ENCODE peak calls at places on chromosomes 3 and 15, in nine cellular contexts. One of them, this sample, is unnamed.

GRCh38 chr15:98758224-98758623 is 109.9 kb downstream of the IGF1R start:
- DNase-seq in fibroblast of pulmonary artery: no peak
- DNase-seq in dorsolateral prefrontal cortex: no peak
- DNase-seq in IMR-90: no peak
- DNase-seq in lower leg skin: no peak
- DNase-seq in foreskin fibroblast: no peak
- DNase-seq in colonic mucosa: no peak
- DNase-seq in GM12865: no peak
- DNase-seq in tibial artery: no peak
- DNase-seq in this sample: no peak

GRCh38 chr3:43378066-43378935 is 92.0 kb downstream of the SNRK start:
- DNase-seq in fibroblast of pulmonary artery: peak; percentile 44
- DNase-seq in dorsolateral prefrontal cortex: no peak
- DNase-seq in IMR-90: peak; percentile 38
- DNase-seq in lower leg skin: no peak
- DNase-seq in foreskin fibroblast: peak; percentile 45
- DNase-seq in colonic mucosa: peak; percentile 50
- DNase-seq in GM12865: peak; percentile 71
- DNase-seq in tibial artery: no peak
- DNase-seq in this sample: no peak

GRCh38 chr15:29070471-29071192 is 184.9 kb downstream of the APBA2 start:
- DNase-seq in fibroblast of pulmonary artery: no peak
- DNase-seq in dorsolateral prefrontal cortex: no peak
- DNase-seq in IMR-90: no peak
- DNase-seq in lower leg skin: peak; percentile 45
- DNase-seq in foreskin fibroblast: no peak
- DNase-seq in colonic mucosa: no peak
- DNase-seq in GM12865: no peak
- DNase-seq in tibial artery: no peak
- DNase-seq in this sample: no peak

GRCh38 chr15:35118987-35119386 is 33.9 kb upstream of the NANOGP8 start:
- DNase-seq in fibroblast of pulmonary artery: no peak
- DNase-seq in dorsolateral prefrontal cortex: no peak
- DNase-seq in IMR-90: no peak
- DNase-seq in lower leg skin: no peak
- DNase-seq in foreskin fibroblast: no peak
- DNase-seq in colonic mucosa: no peak
- DNase-seq in GM12865: no peak
- DNase-seq in tibial artery: no peak
- DNase-seq in this sample: no peak

GRCh38 chr15:52464478-52464877 is 64.2 kb downstream of the MYO5A start:
- DNase-seq in fibroblast of pulmonary artery: no peak
- DNase-seq in dorsolateral prefrontal cortex: no peak
- DNase-seq in IMR-90: no peak
- DNase-seq in lower leg skin: no peak
- DNase-seq in foreskin fibroblast: peak; percentile 52
- DNase-seq in colonic mucosa: no peak
- DNase-seq in GM12865: peak; percentile 91
- DNase-seq in tibial artery: no peak
- DNase-seq in this sample: no peak

GRCh38 chr3:172177803-172178316 is 138.5 kb downstream of the FNDC3B start:
- DNase-seq in fibroblast of pulmonary artery: no peak
- DNase-seq in dorsolateral prefrontal cortex: no peak
- DNase-seq in IMR-90: no peak
- DNase-seq in lower leg skin: no peak
- DNase-seq in foreskin fibroblast: no peak
- DNase-seq in colonic mucosa: no peak
- DNase-seq in GM12865: no peak
- DNase-seq in tibial artery: no peak
- DNase-seq in this sample: no peak

GRCh38 chr3:128650096-128651050 is at the start of gene RPN1:
- DNase-seq in fibroblast of pulmonary artery: peak; percentile 97
- DNase-seq in dorsolateral prefrontal cortex: peak; percentile 95
- DNase-seq in IMR-90: peak; percentile 94
- DNase-seq in lower leg skin: peak; percentile 99
- DNase-seq in foreskin fibroblast: peak; percentile 98
- DNase-seq in colonic mucosa: peak; percentile 95
- DNase-seq in GM12865: peak; percentile 98
- DNase-seq in tibial artery: peak; percentile 98
- DNase-seq in this sample: peak; percentile 75

GRCh38 chr3:29649815-29650547 is 369.1 kb downstream of the RBMS3 start:
- DNase-seq in fibroblast of pulmonary artery: peak; percentile 40
- DNase-seq in dorsolateral prefrontal cortex: no peak
- DNase-seq in IMR-90: peak; percentile 75
- DNase-seq in lower leg skin: no peak
- DNase-seq in foreskin fibroblast: peak; percentile 35
- DNase-seq in colonic mucosa: no peak
- DNase-seq in GM12865: peak; percentile 67
- DNase-seq in tibial artery: no peak
- DNase-seq in this sample: no peak

GRCh38 chr3:52190294-52190841 is 7.6 kb upstream of the ALAS1 start:
- DNase-seq in fibroblast of pulmonary artery: peak; percentile 58
- DNase-seq in dorsolateral prefrontal cortex: no peak
- DNase-seq in IMR-90: peak; percentile 49
- DNase-seq in lower leg skin: no peak
- DNase-seq in foreskin fibroblast: peak; percentile 68
- DNase-seq in colonic mucosa: peak; percentile 40
- DNase-seq in GM12865: no peak
- DNase-seq in tibial artery: peak; percentile 76
- DNase-seq in this sample: no peak

GRCh38 chr3:177589921-177590336 is 392.6 kb upstream of the TBL1XR1 start:
- DNase-seq in fibroblast of pulmonary artery: peak; percentile 95
- DNase-seq in dorsolateral prefrontal cortex: no peak
- DNase-seq in IMR-90: peak; percentile 93
- DNase-seq in lower leg skin: no peak
- DNase-seq in foreskin fibroblast: peak; percentile 96
- DNase-seq in colonic mucosa: no peak
- DNase-seq in GM12865: peak; percentile 64
- DNase-seq in tibial artery: no peak
- DNase-seq in this sample: peak; percentile 70

DNA sequence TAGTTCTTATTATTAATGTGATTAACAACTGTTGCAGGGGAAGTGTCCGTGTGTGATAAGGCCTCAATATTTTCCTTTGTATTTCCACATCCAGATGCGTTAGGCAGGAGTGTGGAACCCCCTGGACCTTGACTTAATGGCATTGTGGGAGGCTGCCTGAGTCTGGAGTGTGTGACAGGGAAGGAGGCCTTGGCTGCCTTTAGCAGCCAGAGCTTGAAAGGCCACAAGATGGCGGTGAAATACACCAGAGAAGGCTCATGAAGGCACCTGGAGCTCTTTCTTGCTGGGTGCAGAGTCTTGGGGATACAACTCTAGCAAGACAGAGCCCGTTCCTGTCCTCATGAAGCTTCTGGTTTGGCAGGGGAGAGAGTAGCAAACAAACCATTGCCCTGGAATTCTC is 36.9 kb downstream of the POLR2M start:
- DNase-seq in fibroblast of pulmonary artery: no peak
- DNase-seq in dorsolateral prefrontal cortex: no peak
- DNase-seq in IMR-90: no peak
- DNase-seq in lower leg skin: no peak
- DNase-seq in foreskin fibroblast: peak; percentile 25
- DNase-seq in colonic mucosa: no peak
- DNase-seq in GM12865: peak; percentile 20
- DNase-seq in tibial artery: no peak
- DNase-seq in this sample: no peak
- TF ChIP-seq CTCF in fibroblast of pulmonary artery: peak; percentile 20
- TF ChIP-seq CTCF in dorsolateral prefrontal cortex: no peak
- TF ChIP-seq CTCF in IMR-90: no peak
- TF ChIP-seq CTCF in lower leg skin: no peak
- TF ChIP-seq CTCF in foreskin fibroblast: peak; percentile 12
- TF ChIP-seq CTCF in colonic mucosa: no peak
- TF ChIP-seq CTCF in GM12865: no peak
- TF ChIP-seq CTCF in tibial artery: no peak
- TF ChIP-seq CTCF in this sample: peak; percentile 3

GRCh38 chr15:67136802-67137201 is 71.4 kb downstream of the SMAD3 start:
- DNase-seq in fibroblast of pulmonary artery: no peak
- DNase-seq in dorsolateral prefrontal cortex: no peak
- DNase-seq in IMR-90: no peak
- DNase-seq in lower leg skin: peak; percentile 49
- DNase-seq in foreskin fibroblast: no peak
- DNase-seq in colonic mucosa: no peak
- DNase-seq in GM12865: no peak
- DNase-seq in tibial artery: peak; percentile 55
- DNase-seq in this sample: no peak

GRCh38 chr15:67140078-67140833 is 74.9 kb downstream of the SMAD3 start:
- DNase-seq in fibroblast of pulmonary artery: no peak
- DNase-seq in dorsolateral prefrontal cortex: no peak
- DNase-seq in IMR-90: no peak
- DNase-seq in lower leg skin: no peak
- DNase-seq in foreskin fibroblast: no peak
- DNase-seq in colonic mucosa: no peak
- DNase-seq in GM12865: peak; percentile 88
- DNase-seq in tibial artery: peak; percentile 35
- DNase-seq in this sample: no peak

GRCh38 chr15:67137319-67137718 is 71.9 kb downstream of the SMAD3 start:
- DNase-seq in fibroblast of pulmonary artery: no peak
- DNase-seq in dorsolateral prefrontal cortex: no peak
- DNase-seq in IMR-90: no peak
- DNase-seq in lower leg skin: no peak
- DNase-seq in foreskin fibroblast: no peak
- DNase-seq in colonic mucosa: no peak
- DNase-seq in GM12865: peak; percentile 51
- DNase-seq in tibial artery: no peak
- DNase-seq in this sample: no peak

GRCh38 chr15:67138946-67139855 is 73.8 kb downstream of the SMAD3 start:
- DNase-seq in fibroblast of pulmonary artery: no peak
- DNase-seq in dorsolateral prefrontal cortex: no peak
- DNase-seq in IMR-90: peak; percentile 52
- DNase-seq in lower leg skin: no peak
- DNase-seq in foreskin fibroblast: no peak
- DNase-seq in colonic mucosa: no peak
- DNase-seq in GM12865: no peak
- DNase-seq in tibial artery: peak; percentile 32
- DNase-seq in this sample: no peak

DNA sequence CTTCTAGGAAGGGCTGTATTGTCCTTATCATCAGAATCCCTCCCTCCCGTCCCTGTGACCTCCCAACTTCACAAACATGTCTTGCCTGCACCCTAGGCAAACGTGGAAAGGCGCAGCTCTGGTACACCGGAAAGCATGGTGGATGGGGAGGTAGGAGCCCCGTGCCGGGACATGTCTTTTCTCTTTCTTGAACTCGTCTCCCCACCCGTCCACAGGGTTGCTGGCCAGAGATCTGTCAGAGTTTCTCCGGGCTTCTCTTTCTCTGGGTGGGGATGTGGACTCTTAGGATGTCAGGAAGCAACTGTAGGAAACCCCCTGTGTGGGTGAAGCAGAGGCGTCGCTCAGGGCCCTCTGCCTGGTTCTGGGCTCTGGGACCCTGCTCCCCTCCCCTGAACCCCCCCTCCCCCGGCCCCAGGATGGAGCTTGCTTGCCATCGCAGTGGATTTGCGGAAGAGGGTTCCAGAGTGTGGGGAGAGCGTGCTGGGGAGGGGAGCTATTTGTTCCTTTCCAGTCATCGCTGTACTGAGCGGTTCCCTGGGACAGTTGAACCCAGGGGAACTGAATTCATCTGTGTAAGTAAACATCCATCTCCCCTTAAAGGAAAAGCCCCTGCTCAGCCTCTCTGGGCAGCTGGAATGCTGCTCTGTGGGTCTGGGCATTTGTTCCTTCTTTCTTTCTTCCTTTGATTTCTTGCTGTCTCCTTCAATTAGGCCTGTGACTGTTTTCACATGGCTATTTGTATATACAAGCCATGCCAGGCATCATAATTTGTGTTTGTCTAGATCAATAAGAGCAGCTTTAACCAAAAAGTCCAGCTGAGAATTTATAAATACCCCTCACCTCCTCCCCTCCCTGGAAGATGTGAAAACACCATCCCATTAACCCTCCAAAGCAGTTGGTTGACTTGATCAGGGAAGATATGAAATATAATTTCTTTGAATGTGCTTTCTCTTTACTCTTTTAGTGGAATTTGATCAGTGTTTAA is 72.8 kb downstream of the SMAD3 start:
- DNase-seq in fibroblast of pulmonary artery: no peak
- DNase-seq in dorsolateral prefrontal cortex: no peak
- DNase-seq in IMR-90: peak; percentile 49
- DNase-seq in lower leg skin: no peak
- DNase-seq in foreskin fibroblast: no peak
- DNase-seq in colonic mucosa: no peak
- DNase-seq in GM12865: no peak
- DNase-seq in tibial artery: peak; percentile 62
- DNase-seq in this sample: no peak
- H3K4me3 ChIP-seq in fibroblast of pulmonary artery: peak overlapping the region; percentile 8
- H3K4me3 ChIP-seq in dorsolateral prefrontal cortex: no peak overlapping the region
- H3K4me3 ChIP-seq in IMR-90: peak overlapping the region; percentile 19
- H3K4me3 ChIP-seq in lower leg skin: no peak overlapping the region
- H3K4me3 ChIP-seq in foreskin fibroblast: no peak overlapping the region
- H3K4me3 ChIP-seq in colonic mucosa: no peak overlapping the region
- H3K4me3 ChIP-seq in GM12865: no peak overlapping the region
- H3K4me3 ChIP-seq in tibial artery: peak overlapping the region; percentile 1
- H3K4me3 ChIP-seq in this sample: no peak overlapping the region

GRCh38 chr15:25785643-25786029 is 77.5 kb downstream of the ATP10A start:
- DNase-seq in fibroblast of pulmonary artery: no peak
- DNase-seq in dorsolateral prefrontal cortex: no peak
- DNase-seq in IMR-90: no peak
- DNase-seq in lower leg skin: no peak
- DNase-seq in foreskin fibroblast: no peak
- DNase-seq in colonic mucosa: no peak
- DNase-seq in GM12865: no peak
- DNase-seq in tibial artery: no peak
- DNase-seq in this sample: no peak

GRCh38 chr15:25783134-25783533 is 80.0 kb downstream of the ATP10A start:
- DNase-seq in fibroblast of pulmonary artery: no peak
- DNase-seq in dorsolateral prefrontal cortex: no peak
- DNase-seq in IMR-90: no peak
- DNase-seq in lower leg skin: no peak
- DNase-seq in foreskin fibroblast: no peak
- DNase-seq in colonic mucosa: no peak
- DNase-seq in GM12865: no peak
- DNase-seq in tibial artery: no peak
- DNase-seq in this sample: no peak

GRCh38 chr15:25784141-25784540 is 79.0 kb downstream of the ATP10A start:
- DNase-seq in fibroblast of pulmonary artery: no peak
- DNase-seq in dorsolateral prefrontal cortex: no peak
- DNase-seq in IMR-90: peak; percentile 25
- DNase-seq in lower leg skin: no peak
- DNase-seq in foreskin fibroblast: peak; percentile 21
- DNase-seq in colonic mucosa: no peak
- DNase-seq in GM12865: no peak
- DNase-seq in tibial artery: no peak
- DNase-seq in this sample: no peak

GRCh38 chr15:25784876-25785642 is 78.1 kb downstream of the ATP10A start:
- DNase-seq in fibroblast of pulmonary artery: peak; percentile 39
- DNase-seq in dorsolateral prefrontal cortex: no peak
- DNase-seq in IMR-90: peak; percentile 94
- DNase-seq in lower leg skin: no peak
- DNase-seq in foreskin fibroblast: peak; percentile 96
- DNase-seq in colonic mucosa: no peak
- DNase-seq in GM12865: no peak
- DNase-seq in tibial artery: peak; percentile 83
- DNase-seq in this sample: peak; percentile 89

GRCh38 chr15:25783607-25784131 is 79.5 kb downstream of the ATP10A start:
- DNase-seq in fibroblast of pulmonary artery: peak; percentile 25
- DNase-seq in dorsolateral prefrontal cortex: no peak
- DNase-seq in IMR-90: peak; percentile 38
- DNase-seq in lower leg skin: no peak
- DNase-seq in foreskin fibroblast: peak; percentile 41
- DNase-seq in colonic mucosa: no peak
- DNase-seq in GM12865: no peak
- DNase-seq in tibial artery: no peak
- DNase-seq in this sample: no peak
- TF ChIP-seq CTCF in fibroblast of pulmonary artery: peak; percentile 35
- TF ChIP-seq CTCF in dorsolateral prefrontal cortex: no peak
- TF ChIP-seq CTCF in IMR-90: peak; percentile 42
- TF ChIP-seq CTCF in lower leg skin: no peak
- TF ChIP-seq CTCF in foreskin fibroblast: peak; percentile 52
- TF ChIP-seq CTCF in colonic mucosa: no peak
- TF ChIP-seq CTCF in GM12865: peak; percentile 38
- TF ChIP-seq CTCF in tibial artery: peak; percentile 20
- TF ChIP-seq CTCF in this sample: peak; percentile 62

GRCh38 chr3:23644741-23645140 is 161.0 kb upstream of the UBE2E1 start:
- DNase-seq in fibroblast of pulmonary artery: no peak
- DNase-seq in dorsolateral prefrontal cortex: no peak
- DNase-seq in IMR-90: no peak
- DNase-seq in lower leg skin: no peak
- DNase-seq in foreskin fibroblast: no peak
- DNase-seq in colonic mucosa: no peak
- DNase-seq in GM12865: no peak
- DNase-seq in tibial artery: no peak
- DNase-seq in this sample: no peak
- H3K4me3 ChIP-seq in fibroblast of pulmonary artery: no peak overlapping the region
- H3K4me3 ChIP-seq in dorsolateral prefrontal cortex: no peak overlapping the region
- H3K4me3 ChIP-seq in IMR-90: no peak overlapping the region
- H3K4me3 ChIP-seq in lower leg skin: no peak overlapping the region
- H3K4me3 ChIP-seq in foreskin fibroblast: no peak overlapping the region
- H3K4me3 ChIP-seq in colonic mucosa: no peak overlapping the region
- H3K4me3 ChIP-seq in GM12865: no peak overlapping the region
- H3K4me3 ChIP-seq in tibial artery: no peak overlapping the region
- H3K4me3 ChIP-seq in this sample: no peak overlapping the region